ENCODE peak calls at places on chromosome 20, in six cellular contexts. P is neural progenitor cell, T is PC-3, O is HCT116, L is MM.1S, X is GM23248. B is an unnamed sample.

GRCh38 chr20:20395856-20396600 is 28.1 kb downstream of the INSM1 start:
- DNase-seq in P (peak; percentile 88), T (no peak), O (no peak), L (no peak), X (no peak), B (no peak)

GRCh38 chr20:59035381-59035780 is 3.2 kb upstream of the ATP5F1E start:
- DNase-seq in P (no peak), T (no peak), O (no peak), L (no peak), X (no peak), B (no peak)

GRCh38 chr20:17654649-17655285 is 27.3 kb downstream of the RRBP1 start:
- DNase-seq in P (peak; percentile 78), T (peak; percentile 51), O (no peak), L (no peak), X (peak; percentile 71), B (peak; percentile 52)

GRCh38 chr20:22794200-22794599 is 209.8 kb upstream of the FOXA2 start:
- DNase-seq in P (no peak), T (peak; percentile 84), O (no peak), L (no peak), X (no peak), B (no peak)

GRCh38 chr20:20393770-20394169 is 25.9 kb downstream of the INSM1 start:
- DNase-seq in P (no peak), T (no peak), O (no peak), L (no peak), X (no peak), B (no peak)

GRCh38 chr20:62774762-62775161 is 21.5 kb upstream of the MRGBP start:
- DNase-seq in P (no peak), T (no peak), O (no peak), L (no peak), X (no peak), B (no peak)

GRCh38 chr20:59222982-59223610 is 59.5 kb downstream of the ZNF831 start:
- DNase-seq in P (peak; percentile 47), T (peak; percentile 40), O (no peak), L (no peak), X (peak; percentile 36), B (peak; percentile 75)

GRCh38 chr20:5557123-5557522 is 193.1 kb upstream of the SHLD1 start:
- DNase-seq in P (peak; percentile 61), T (peak; percentile 66), O (peak; percentile 13), L (peak; percentile 51), X (peak; percentile 63), B (peak; percentile 54)

GRCh38 chr20:9977629-9978028 is 57.2 kb upstream of the ANKEF1 start:
- DNase-seq in P (no peak), T (no peak), O (peak; percentile 80), L (no peak), X (peak; percentile 4), B (no peak)

GRCh38 chr20:24241466-24241865 is 228.0 kb upstream of the SYNDIG1 start:
- DNase-seq in P (no peak), T (no peak), O (no peak), L (no peak), X (no peak), B (no peak)

GRCh38 chr20:11651138-11651537 is 266.6 kb upstream of the BTBD3 start:
- DNase-seq in P (no peak), T (no peak), O (no peak), L (no peak), X (no peak), B (no peak)

GRCh38 chr20:60244373-60245146 is 286.3 kb downstream of the CDH26 start:
- DNase-seq in P (no peak), T (no peak), O (no peak), L (no peak), X (no peak), B (no peak)
- TF ChIP-seq EZH2phosphoT487 in P (no peak), T (no peak), O (no peak), L (no peak), X (no peak), B (no peak)

DNA sequence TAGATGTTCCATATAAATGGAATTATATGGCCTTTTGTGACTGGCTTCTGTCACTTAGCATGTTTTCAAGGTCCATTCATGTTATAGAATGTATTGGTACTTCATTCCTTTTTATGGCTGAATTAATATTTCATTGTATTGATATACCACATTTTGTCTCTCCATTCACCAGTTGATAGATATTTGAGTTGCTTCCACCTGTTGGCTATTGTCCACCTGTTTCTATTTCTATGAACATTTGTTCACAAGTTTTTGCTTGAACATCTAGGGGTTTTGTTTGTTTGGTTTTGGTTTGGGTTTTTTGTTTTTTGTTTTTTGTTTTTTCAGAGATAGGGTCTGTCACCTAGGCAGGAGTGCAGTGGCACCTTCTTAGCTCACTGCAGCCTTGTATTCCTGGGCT is 23.2 kb downstream of the WFDC3 start:
- DNase-seq in P (no peak), T (no peak), O (no peak), L (no peak), X (no peak), B (no peak)
- TF ChIP-seq EZH2phosphoT487 in P (no peak), T (no peak), O (no peak), L (no peak), X (no peak), B (no peak)

GRCh38 chr20:3732327-3733118 is at the start of gene HSPA12B:
- DNase-seq in P (peak; percentile 80), T (no peak), O (no peak), L (no peak), X (peak; percentile 24), B (peak; percentile 87)
- TF ChIP-seq EZH2phosphoT487 in P (no peak), T (no peak), O (no peak), L (no peak), X (no peak), B (no peak)

GRCh38 chr20:48157970-48158369 is 372.7 kb upstream of the SULF2 start:
- DNase-seq in P (no peak), T (peak; percentile 47), O (no peak), L (no peak), X (no peak), B (no peak)

GRCh38 chr20:48155231-48155630 is 369.9 kb upstream of the SULF2 start:
- DNase-seq in P (no peak), T (no peak), O (no peak), L (no peak), X (no peak), B (no peak)

GRCh38 chr20:48156521-48156920 is 371.2 kb upstream of the SULF2 start:
- DNase-seq in P (no peak), T (peak; percentile 23), O (no peak), L (no peak), X (no peak), B (no peak)

GRCh38 chr20:48159156-48159971 is 374.1 kb upstream of the SULF2 start:
- DNase-seq in P (no peak), T (peak; percentile 24), O (no peak), L (no peak), X (no peak), B (peak; percentile 78)

DNA sequence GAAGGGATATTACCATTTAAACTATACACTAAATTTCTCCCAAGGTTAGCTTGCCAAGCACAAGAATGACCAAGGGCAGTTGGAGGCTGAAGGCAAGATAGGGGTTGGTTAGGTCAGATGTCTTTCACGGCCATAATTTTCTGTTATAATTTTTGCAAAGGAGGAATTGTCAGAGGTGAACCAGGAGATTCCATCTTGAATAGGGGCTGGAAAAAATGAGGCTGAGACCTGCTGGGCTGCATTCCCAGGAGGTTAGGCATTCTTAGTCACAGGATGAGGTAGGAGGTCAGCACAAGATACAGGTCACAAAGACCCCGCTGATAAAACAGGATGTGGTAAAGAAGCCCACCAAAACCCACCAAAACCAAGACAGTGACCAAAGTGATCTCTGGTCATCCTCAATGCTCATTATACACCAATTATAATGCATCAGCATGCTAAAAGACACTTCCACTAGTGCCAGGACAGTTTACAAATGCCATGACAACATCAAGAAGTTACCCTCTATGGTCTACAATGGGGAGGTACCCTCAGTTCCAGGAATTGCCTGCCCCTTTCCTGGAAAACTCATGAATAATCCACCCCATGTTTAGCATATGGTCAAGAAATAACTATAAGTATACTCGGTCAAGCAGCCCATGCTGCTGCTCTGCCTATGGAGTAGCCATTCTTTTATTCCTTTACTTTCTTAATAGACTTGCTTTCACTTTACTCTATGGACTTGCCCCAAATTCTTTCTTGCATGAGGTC is 371.8 kb upstream of the SULF2 start:
- DNase-seq in P (no peak), T (peak; percentile 49), O (no peak), L (no peak), X (no peak), B (no peak)
- TF ChIP-seq EZH2phosphoT487 in P (no peak), T (no peak), O (no peak), L (no peak), X (no peak), B (no peak)

DNA sequence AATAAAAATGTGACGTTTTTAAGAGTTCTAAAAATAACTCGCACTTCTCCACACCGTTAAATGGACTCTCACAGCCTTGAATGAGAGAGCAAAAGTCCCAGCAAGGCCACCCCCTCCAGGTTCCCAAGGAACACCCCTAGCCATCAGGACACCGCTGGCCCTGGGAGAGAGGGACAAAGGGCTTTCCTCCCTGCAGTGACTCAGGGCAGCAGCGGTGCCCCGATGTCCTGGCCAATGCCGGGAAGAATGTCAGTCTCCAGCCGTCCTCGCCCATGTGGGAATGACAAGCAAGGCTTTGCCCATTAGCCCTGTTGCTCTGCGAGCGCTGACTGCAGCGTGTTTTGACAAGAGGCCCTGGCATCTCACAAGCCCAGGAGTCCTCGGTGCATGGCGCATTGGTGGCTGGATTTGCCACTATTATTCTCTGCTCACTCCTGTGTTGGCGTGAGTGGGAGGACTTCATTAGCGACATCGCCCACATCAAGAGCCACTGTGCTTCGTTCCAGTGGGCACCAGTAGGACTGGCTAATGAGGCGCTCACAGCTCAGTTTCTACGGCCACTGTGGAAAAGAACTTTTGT is 336.8 kb downstream of the TAF4 start:
- DNase-seq in P (no peak), T (no peak), O (no peak), L (no peak), X (no peak), B (no peak)
- TF ChIP-seq EZH2phosphoT487 in P (no peak), T (no peak), O (no peak), L (no peak), X (no peak), B (no peak)

DNA sequence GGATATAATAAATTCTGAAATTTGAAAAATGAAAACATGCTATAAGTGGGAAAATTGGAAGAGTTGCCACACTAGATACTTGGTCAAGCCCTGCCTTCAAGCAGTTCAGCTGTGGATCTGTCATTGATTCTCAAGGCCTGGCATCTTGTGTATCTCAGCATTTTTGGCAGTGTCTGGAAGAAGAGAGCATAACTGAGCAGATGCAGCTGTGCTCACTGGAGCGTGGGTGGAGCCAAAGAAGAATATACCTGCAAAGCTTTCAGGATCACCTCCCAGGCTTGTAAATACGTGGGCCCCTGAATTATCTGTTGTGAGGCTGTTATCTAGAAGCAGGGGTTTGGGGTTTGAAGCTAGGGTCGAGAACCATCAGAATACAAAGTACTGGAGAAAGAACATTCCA is 31.3 kb upstream of the CHD6 start:
- DNase-seq in P (no peak), T (no peak), O (no peak), L (peak; percentile 70), X (no peak), B (no peak)
- TF ChIP-seq EZH2phosphoT487 in P (no peak), T (no peak), O (no peak), L (no peak), X (no peak), B (no peak)

GRCh38 chr20:37971561-37972127 is 61.6 kb downstream of the TTI1 start:
- DNase-seq in P (no peak), T (no peak), O (no peak), L (no peak), X (no peak), B (no peak)
- TF ChIP-seq EZH2phosphoT487 in P (no peak), T (no peak), O (no peak), L (no peak), X (no peak), B (no peak)